ENCODE peak calls at places on chromosome 22, in seven cellular contexts. F, Z, E, U, K, J and S are unnamed samples.

GRCh38 chr22:30857103-30857502 is 111.5 kb downstream of the MORC2 start:
- DNase-seq in U (no peak), J (no peak), F (no peak), Z (no peak), K (no peak), E (no peak), S (no peak)

GRCh38 chr22:32735516-32735915 is 66.0 kb upstream of the TIMP3 start:
- DNase-seq in F (no peak), E (no peak), K (no peak), Z (no peak), U (no peak), J (no peak), S (no peak)

GRCh38 chr22:38350444-38351359 is 33.5 kb upstream of the CSNK1E start:
- DNase-seq in J (no peak), F (no peak), E (no peak), U (no peak), K (no peak), Z (no peak), S (no peak)

GRCh38 chr22:39622881-39623367 is 52.4 kb downstream of the CACNA1I start:
- DNase-seq in J (peak), K (peak), E (peak), F (peak), U (peak), Z (peak), S (peak)

GRCh38 chr22:42452456-42452855 is 20.3 kb upstream of the NFAM1 start:
- DNase-seq in E (no peak), F (no peak), K (no peak), Z (no peak), U (no peak), J (no peak), S (no peak)

GRCh38 chr22:50672041-50672440 is 582 bp upstream of the SHANK3 start:
- DNase-seq in K (no peak), Z (no peak), J (no peak), U (no peak), F (no peak), E (no peak), S (no peak)

GRCh38 chr22:32204211-32204855 is 540 bp downstream of the RFPL2 start:
- DNase-seq in U (no peak), Z (no peak), J (no peak), K (no peak), F (no peak), E (no peak), S (no peak)

GRCh38 chr22:23780146-23780748 is 6.5 kb upstream of the SMARCB1 start:
- DNase-seq in K (no peak), U (no peak), F (no peak), J (no peak), Z (no peak), E (no peak), S (no peak)

GRCh38 chr22:39996732-39997131 is 2.0 kb downstream of the FAM83F start:
- DNase-seq in J (no peak), U (no peak), F (no peak), E (no peak), K (no peak), Z (no peak), S (no peak)

GRCh38 chr22:20552913-20553401 is 45.5 kb downstream of the MED15 start:
- DNase-seq in U (no peak), J (no peak), E (no peak), Z (no peak), F (no peak), K (peak), S (no peak)

GRCh38 chr22:16601437-16602223 is 9.0 kb upstream of the CCT8L2 start:
- DNase-seq in J (no peak), U (peak), E (no peak), Z (no peak), K (peak), F (peak), S (peak)

GRCh38 chr22:50737728-50738648 is at the start of gene ACR:
- DNase-seq in F (no peak), J (no peak), Z (no peak), E (no peak), K (no peak), U (peak), S (no peak)

GRCh38 chr22:40204331-40205116 is 26.8 kb downstream of the TNRC6B start:
- DNase-seq in Z (no peak), F (peak), U (no peak), J (no peak), E (no peak), K (no peak), S (peak)

GRCh38 chr22:34379825-34380224 is 459.5 kb upstream of the LARGE1 start:
- DNase-seq in U (no peak), F (no peak), K (no peak), Z (no peak), J (no peak), E (no peak), S (no peak)

GRCh38 chr22:45684169-45684568 is 12.5 kb downstream of the ATXN10 start:
- DNase-seq in U (no peak), K (no peak), F (no peak), Z (no peak), E (no peak), J (peak), S (no peak)

GRCh38 chr22:29032584-29032983 is 29.0 kb downstream of the C22orf31 start:
- DNase-seq in U (no peak), J (no peak), E (no peak), K (no peak), Z (no peak), F (peak), S (no peak)

GRCh38 chr22:49015459-49015858 is 812.2 kb downstream of the BRD1 start:
- DNase-seq in E (no peak), J (no peak), F (no peak), Z (no peak), K (no peak), U (no peak), S (no peak)

GRCh38 chr22:37202706-37203105 is 9.6 kb downstream of the SSTR3 start:
- DNase-seq in K (no peak), F (no peak), E (no peak), J (no peak), U (peak), Z (no peak), S (no peak)
- TF ChIP-seq CTCF in K (no peak), F (no peak), E (no peak), J (no peak), U (no peak), Z (no peak), S (no peak)

GRCh38 chr22:41403532-41404318 is 22.0 kb downstream of the TEF start:
- DNase-seq in E (peak), F (peak), Z (peak), J (peak), U (peak), K (peak), S (peak)
- TF ChIP-seq CTCF in E (peak), F (peak), Z (peak), J (peak), U (peak), K (peak), S (peak)

GRCh38 chr22:22098457-22099193 is 116.0 kb upstream of the TOP3B start:
- DNase-seq in U (no peak), F (no peak), E (no peak), Z (no peak), J (peak), K (no peak), S (no peak)

GRCh38 chr22:22097727-22098228 is 115.2 kb upstream of the TOP3B start:
- DNase-seq in Z (no peak), K (no peak), E (no peak), F (no peak), J (no peak), U (no peak), S (no peak)

GRCh38 chr22:22103078-22103593 is 120.5 kb upstream of the TOP3B start:
- DNase-seq in K (no peak), J (peak), Z (peak), F (peak), U (no peak), E (no peak), S (peak)

GRCh38 chr22:22099194-22099486 is 116.6 kb upstream of the TOP3B start:
- DNase-seq in U (no peak), F (no peak), K (no peak), Z (no peak), J (peak), E (no peak), S (no peak)

GRCh38 chr22:22099833-22100812 is 117.5 kb upstream of the TOP3B start:
- DNase-seq in U (no peak), J (peak), Z (no peak), E (no peak), F (peak), K (no peak), S (no peak)
- TF ChIP-seq CTCF in U (no peak), J (no peak), Z (peak), E (no peak), F (peak), K (no peak), S (no peak)

GRCh38 chr22:22712666-22713365 is 68.4 kb downstream of the GGTLC2 start:
- DNase-seq in K (no peak), F (no peak), E (no peak), J (no peak), U (no peak), Z (no peak), S (no peak)
- TF ChIP-seq CTCF in K (no peak), F (no peak), E (no peak), J (no peak), U (no peak), Z (no peak), S (no peak)

DNA sequence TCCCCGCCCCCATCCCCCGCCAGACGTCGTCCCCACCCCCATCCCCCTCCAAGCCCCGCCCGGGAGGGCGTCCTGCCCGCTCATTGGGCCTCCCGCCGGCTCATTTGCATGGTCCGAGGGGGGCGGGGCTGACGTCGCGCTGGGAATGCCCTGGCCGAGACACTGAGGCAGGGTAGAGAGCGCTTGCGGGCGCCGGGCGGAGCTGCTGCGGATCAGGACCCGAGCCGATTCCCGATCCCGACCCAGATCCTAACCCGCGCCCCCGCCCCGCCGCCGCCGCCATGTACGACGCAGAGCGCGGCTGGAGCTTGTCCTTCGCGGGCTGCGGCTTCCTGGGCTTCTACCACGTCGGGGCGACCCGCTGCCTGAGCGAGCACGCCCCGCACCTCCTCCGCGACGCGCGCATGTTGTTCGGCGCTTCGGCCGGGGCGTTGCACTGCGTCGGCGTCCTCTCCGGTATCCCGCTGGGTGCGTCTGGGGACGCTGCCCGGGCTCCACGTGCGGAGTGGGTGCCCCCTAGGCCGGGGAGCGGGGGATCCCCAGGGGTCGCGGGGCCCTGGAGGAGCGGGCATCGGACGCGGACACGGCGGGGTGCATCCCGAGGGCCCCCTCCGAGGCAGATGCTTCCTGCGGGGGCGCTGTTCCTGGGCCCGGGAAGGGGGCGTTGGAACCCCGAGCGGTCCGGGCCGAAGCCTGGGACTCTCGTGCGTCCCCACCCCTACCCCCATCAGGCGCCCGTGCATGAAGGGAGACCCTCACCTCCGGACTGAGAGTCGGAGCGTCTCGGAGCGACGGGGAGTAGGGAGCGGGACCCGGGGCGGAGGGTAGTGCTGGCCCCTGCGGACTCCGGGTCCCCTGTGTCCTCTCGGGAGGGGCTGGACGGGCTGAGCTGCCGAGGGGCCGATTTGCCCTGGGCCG is at the start of gene PNPLA3:
- DNase-seq in Z (peak), J (peak), E (peak), U (peak), F (peak), K (peak), S (peak)
- TF ChIP-seq CTCF in Z (peak), J (peak), E (no peak), U (no peak), F (no peak), K (no peak), S (peak)

GRCh38 chr22:28019881-28020861 is 101.1 kb upstream of the PITPNB start:
- DNase-seq in F (peak), E (peak), U (peak), Z (peak), K (peak), J (peak), S (peak)
- TF ChIP-seq CTCF in F (peak), E (peak), U (peak), Z (peak), K (peak), J (peak), S (peak)

DNA sequence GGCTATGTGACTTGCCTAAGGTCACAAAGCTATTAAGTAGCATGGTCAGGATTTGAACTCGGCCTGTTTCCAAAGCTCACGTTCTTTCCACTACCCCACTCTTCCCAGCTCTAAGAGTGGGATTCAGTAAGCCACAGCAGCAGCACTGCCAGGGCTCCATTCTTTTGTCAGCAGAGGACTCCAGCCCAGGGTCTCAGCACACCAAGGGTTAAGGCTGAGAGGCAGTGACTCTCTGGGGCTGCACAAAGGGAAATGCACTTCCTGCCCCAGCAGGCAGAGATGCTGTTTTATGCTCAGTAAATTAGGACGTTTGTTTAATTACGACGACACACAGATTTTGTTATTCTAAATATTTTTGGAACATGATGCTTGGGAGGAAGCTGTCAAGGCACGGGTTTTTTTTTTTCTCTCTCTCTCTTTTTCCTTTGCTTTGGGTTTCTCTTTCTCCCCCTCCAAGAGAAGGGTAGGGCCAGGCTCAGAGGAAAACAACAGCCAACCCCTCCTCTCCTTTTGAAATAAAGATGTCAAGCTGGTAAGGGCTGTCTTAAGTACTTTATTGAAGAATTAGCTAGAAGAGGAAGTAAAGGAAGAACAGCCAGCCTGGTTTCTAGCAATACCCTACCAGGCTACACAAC is 2.9 kb downstream of the MYH9 start:
- DNase-seq in F (no peak), Z (peak), J (peak), K (no peak), U (no peak), E (peak), S (no peak)
- TF ChIP-seq CTCF in F (no peak), Z (no peak), J (no peak), K (no peak), U (peak), E (peak), S (no peak)

GRCh38 chr22:37213941-37214340 is 1.7 kb upstream of the SSTR3 start:
- DNase-seq in K (no peak), Z (no peak), F (no peak), U (peak), E (no peak), J (no peak), S (peak)
- TF ChIP-seq CTCF in K (no peak), Z (no peak), F (no peak), U (no peak), E (no peak), J (no peak), S (no peak)

DNA sequence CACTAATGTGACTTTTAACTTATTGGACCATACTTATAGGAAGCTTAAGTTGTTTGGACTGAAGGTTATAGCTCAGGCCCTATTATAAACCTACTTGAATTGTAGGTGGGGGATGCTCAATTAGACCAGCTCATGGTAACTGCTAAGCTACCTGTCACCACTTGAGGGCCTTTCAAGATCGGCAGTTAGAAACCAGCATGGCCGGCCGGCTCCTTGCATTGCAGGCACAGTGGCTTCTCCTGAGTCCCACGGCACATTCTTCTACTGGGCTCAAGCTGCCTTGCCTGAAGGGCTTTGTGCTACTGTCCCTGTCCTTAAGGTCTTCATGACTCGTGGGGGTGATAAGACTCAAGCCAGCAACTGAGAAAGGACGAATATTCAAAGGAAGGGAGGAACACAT is 70.8 kb downstream of the TBC1D22A start:
- DNase-seq in K (no peak), F (peak), J (no peak), U (no peak), E (no peak), Z (no peak), S (no peak)
- TF ChIP-seq CTCF in K (no peak), F (no peak), J (no peak), U (no peak), E (no peak), Z (peak), S (no peak)